ENCODE peak calls at places on chromosomes 16 and 17, in seven cellular contexts. F, Y, T, D, O, W and H are unnamed samples.

GRCh38 chr16:56938664-56939513 is 6.9 kb downstream of the HERPUD1 start:
- DNase-seq in F (no peak), Y (no peak), T (no peak), D (no peak), O (no peak), W (no peak), H (no peak)

GRCh38 chr16:86046901-86047300 is 147.9 kb downstream of the IRF8 start:
- DNase-seq in F (no peak), Y (no peak), T (no peak), D (peak), O (no peak), W (no peak), H (no peak)

GRCh38 chr16:86059253-86060171 is 160.6 kb downstream of the IRF8 start:
- DNase-seq in F (no peak), Y (no peak), T (no peak), D (no peak), O (no peak), W (no peak), H (no peak)

GRCh38 chr17:4074831-4075495 is 67.9 kb downstream of the ZZEF1 start:
- DNase-seq in F (peak), Y (peak), T (peak), D (peak), O (no peak), W (peak), H (peak)

GRCh38 chr17:48131216-48131824 is 23.8 kb downstream of the SNX11 start:
- DNase-seq in F (peak), Y (peak), T (no peak), D (peak), O (peak), W (peak), H (peak)

GRCh38 chr16:49019081-49019633 is 262.5 kb downstream of the CBLN1 start:
- DNase-seq in F (no peak), Y (no peak), T (no peak), D (no peak), O (no peak), W (no peak), H (no peak)

GRCh38 chr16:75764154-75764768 is 38.0 kb upstream of the CPHXL start:
- DNase-seq in F (peak), Y (peak), T (peak), D (peak), O (peak), W (peak), H (peak)

GRCh38 chr16:89031715-89032659 is 55.0 kb upstream of the CBFA2T3 start:
- DNase-seq in F (no peak), Y (no peak), T (peak), D (no peak), O (no peak), W (no peak), H (no peak)

GRCh38 chr16:30377050-30377811 is 2.6 kb downstream of the MYL11 start:
- DNase-seq in F (no peak), Y (no peak), T (no peak), D (no peak), O (no peak), W (no peak), H (no peak)

GRCh38 chr16:56988948-56989945 is at the start of gene NLRC5:
- DNase-seq in F (peak), Y (peak), T (no peak), D (no peak), O (no peak), W (peak), H (peak)

GRCh38 chr17:30220414-30220813 is 15.1 kb downstream of the SLC6A4 start:
- DNase-seq in F (no peak), Y (no peak), T (no peak), D (no peak), O (no peak), W (no peak), H (no peak)

GRCh38 chr17:67718325-67718941 is 697 bp downstream of the NOL11 start:
- DNase-seq in F (peak), Y (no peak), T (no peak), D (peak), O (no peak), W (peak), H (no peak)

GRCh38 chr16:81276323-81276722 is 37.8 kb downstream of the BCO1 start:
- DNase-seq in F (no peak), Y (no peak), T (no peak), D (no peak), O (no peak), W (no peak), H (no peak)

GRCh38 chr16:8623634-8624033 is 2.1 kb downstream of the METTL22 start:
- DNase-seq in F (no peak), Y (no peak), T (no peak), D (peak), O (no peak), W (no peak), H (no peak)

GRCh38 chr16:4679854-4680636 is 13.3 kb upstream of the NUDT16L1 start:
- DNase-seq in F (no peak), Y (no peak), T (no peak), D (no peak), O (no peak), W (no peak), H (no peak)

GRCh38 chr17:62797959-62798358 is 10.2 kb downstream of the MARCHF10 start:
- DNase-seq in F (no peak), Y (no peak), T (no peak), D (no peak), O (no peak), W (no peak), H (no peak)

GRCh38 chr16:57475711-57476339 is 10.5 kb downstream of the DOK4 start:
- DNase-seq in F (peak), Y (peak), T (no peak), D (peak), O (peak), W (peak), H (peak)

GRCh38 chr17:79821331-79822095 is 17.7 kb downstream of the CBX4 start:
- DNase-seq in F (no peak), Y (no peak), T (no peak), D (no peak), O (no peak), W (peak), H (no peak)

GRCh38 chr17:19905514-19905913 is 37.8 kb upstream of the ULK2 start:
- DNase-seq in F (no peak), Y (no peak), T (no peak), D (no peak), O (no peak), W (no peak), H (no peak)

GRCh38 chr16:9372934-9373890 is 281.8 kb downstream of the HAPSTR1 start:
- DNase-seq in F (no peak), Y (no peak), T (no peak), D (no peak), O (no peak), W (no peak), H (no peak)

GRCh38 chr17:13500947-13501346 is 100.8 kb downstream of the HS3ST3A1 start:
- DNase-seq in F (no peak), Y (no peak), T (no peak), D (no peak), O (no peak), W (no peak), H (no peak)

GRCh38 chr16:2500634-2500936 is 13.2 kb upstream of the ATP6V0C start:
- DNase-seq in F (peak), Y (no peak), T (no peak), D (peak), O (no peak), W (no peak), H (no peak)

GRCh38 chr16:2501938-2502900 is 11.5 kb upstream of the ATP6V0C start:
- DNase-seq in F (no peak), Y (no peak), T (no peak), D (no peak), O (no peak), W (no peak), H (no peak)

GRCh38 chr16:2499890-2500633 is 13.7 kb upstream of the ATP6V0C start:
- DNase-seq in F (no peak), Y (no peak), T (no peak), D (no peak), O (no peak), W (no peak), H (no peak)

GRCh38 chr16:2499454-2499853 is 14.3 kb upstream of the ATP6V0C start:
- DNase-seq in F (no peak), Y (no peak), T (no peak), D (no peak), O (no peak), W (no peak), H (no peak)

GRCh38 chr16:2500937-2501750 is 12.6 kb upstream of the ATP6V0C start:
- DNase-seq in F (peak), Y (peak), T (peak), D (peak), O (peak), W (peak), H (no peak)
- H3K9ac ChIP-seq in F (no peak), Y (no peak), T (no peak), D (peak), O (no peak), W (no peak), H (no peak)

GRCh38 chr17:58351182-58351581 is 819 bp downstream of the SUPT4H1 start:
- DNase-seq in F (no peak), Y (no peak), T (no peak), D (no peak), O (no peak), W (no peak), H (no peak)

GRCh38 chr17:58351710-58352017 is 337 bp downstream of the SUPT4H1 start:
- DNase-seq in F (no peak), Y (no peak), T (no peak), D (no peak), O (no peak), W (no peak), H (no peak)

GRCh38 chr17:58352018-58352842 is at the start of gene SUPT4H1:
- DNase-seq in F (peak), Y (peak), T (peak), D (peak), O (peak), W (peak), H (peak)

GRCh38 chr17:58354541-58355216 is 2.7 kb upstream of the SUPT4H1 start:
- DNase-seq in F (no peak), Y (no peak), T (no peak), D (no peak), O (no peak), W (no peak), H (no peak)

GRCh38 chr17:58352843-58353719 is 1.1 kb upstream of the SUPT4H1 start:
- DNase-seq in F (peak), Y (peak), T (no peak), D (peak), O (no peak), W (no peak), H (no peak)
- TF ChIP-seq MAX in F (no peak), Y (no peak), T (no peak), D (peak), O (no peak), W (no peak), H (no peak)

GRCh38 chr17:59483860-59484259 is 81.5 kb upstream of the DHX40 start:
- DNase-seq in F (no peak), Y (no peak), T (no peak), D (no peak), O (no peak), W (no peak), H (no peak)

GRCh38 chr17:59485018-59485417 is 80.4 kb upstream of the DHX40 start:
- DNase-seq in F (no peak), Y (no peak), T (no peak), D (no peak), O (no peak), W (no peak), H (no peak)

GRCh38 chr17:59488805-59489204 is 76.6 kb upstream of the DHX40 start:
- DNase-seq in F (no peak), Y (no peak), T (no peak), D (no peak), O (no peak), W (no peak), H (no peak)

GRCh38 chr17:59490259-59490658 is 75.2 kb upstream of the DHX40 start:
- DNase-seq in F (no peak), Y (no peak), T (no peak), D (no peak), O (no peak), W (no peak), H (no peak)

GRCh38 chr17:59487161-59487873 is 78.1 kb upstream of the DHX40 start:
- DNase-seq in F (no peak), Y (no peak), T (no peak), D (no peak), O (no peak), W (no peak), H (no peak)
- H3K9ac ChIP-seq in F (no peak), Y (no peak), T (no peak), D (no peak), O (no peak), W (no peak), H (no peak)

GRCh38 chr17:9985622-9986021 is 80.6 kb upstream of the RCVRN start:
- DNase-seq in F (no peak), Y (no peak), T (no peak), D (no peak), O (no peak), W (no peak), H (no peak)

GRCh38 chr17:9984768-9985167 is 79.7 kb upstream of the RCVRN start:
- DNase-seq in F (no peak), Y (no peak), T (no peak), D (no peak), O (no peak), W (no peak), H (no peak)

GRCh38 chr17:9991351-9991750 is 86.3 kb upstream of the RCVRN start:
- DNase-seq in F (no peak), Y (no peak), T (no peak), D (no peak), O (no peak), W (no peak), H (no peak)

GRCh38 chr17:9986754-9987382 is 81.8 kb upstream of the RCVRN start:
- DNase-seq in F (no peak), Y (no peak), T (no peak), D (no peak), O (no peak), W (no peak), H (no peak)

GRCh38 chr17:9987779-9988585 is 82.9 kb upstream of the RCVRN start:
- DNase-seq in F (peak), Y (no peak), T (no peak), D (peak), O (no peak), W (peak), H (no peak)
- TF ChIP-seq MAX in F (no peak), Y (no peak), T (no peak), D (no peak), O (no peak), W (no peak), H (no peak)

DNA sequence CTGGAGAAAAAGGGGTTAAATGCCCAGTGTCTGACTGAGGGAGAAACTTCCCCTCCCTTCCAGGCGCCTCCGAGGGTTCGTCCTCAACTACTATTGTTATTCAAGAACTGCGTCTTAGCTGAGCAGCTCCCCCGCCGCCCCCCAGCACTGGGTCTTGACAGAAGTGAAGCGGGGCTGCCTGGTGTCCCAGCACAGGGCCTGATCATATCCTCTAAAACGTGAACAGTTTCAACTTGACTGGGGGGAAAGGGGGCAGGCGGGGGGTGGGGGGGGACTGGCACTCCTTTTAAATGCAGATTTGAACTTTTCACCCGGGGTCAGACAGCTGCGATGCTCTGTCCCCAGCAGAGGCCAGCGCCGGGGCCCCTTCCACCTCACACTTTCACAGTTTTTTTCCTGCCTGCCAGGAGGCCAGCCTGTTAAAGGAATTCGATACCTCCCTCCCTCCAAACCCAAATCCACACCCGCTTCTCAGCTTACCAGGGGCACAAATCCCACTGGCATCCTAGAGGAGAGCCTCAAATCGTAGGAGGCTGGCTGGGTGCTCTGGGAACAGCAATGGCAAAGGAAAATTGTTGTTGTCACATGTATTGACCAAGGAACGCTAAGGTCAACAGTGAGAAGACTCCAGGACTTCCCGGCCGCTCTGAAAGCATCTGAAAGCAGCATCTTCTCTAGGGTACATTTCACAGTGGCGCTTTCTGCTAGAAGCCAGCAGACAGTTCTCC is 14.5 kb downstream of the ZFHX3 start:
- DNase-seq in F (no peak), Y (no peak), T (no peak), D (no peak), O (no peak), W (no peak), H (no peak)
- H3K9ac ChIP-seq in F (no peak), Y (no peak), T (peak), D (no peak), O (no peak), W (peak), H (no peak)